ENCODE peak calls at places on chromosomes 12 and 14, in six cellular contexts. One of them, this sample, is unnamed.

GRCh38 chr12:9149372-9149771 is 33.7 kb upstream of the A2M start:
- DNase-seq in GM23338: peak; percentile 74
- DNase-seq in coronary artery: no peak
- DNase-seq in uterus: no peak
- DNase-seq in esophagus squamous epithelium: no peak
- DNase-seq in PC-9: no peak
- DNase-seq in this sample: no peak

GRCh38 chr12:69284131-69284530 is 44.8 kb downstream of the CPSF6 start:
- DNase-seq in esophagus squamous epithelium: no peak
- DNase-seq in coronary artery: no peak
- DNase-seq in PC-9: peak; percentile 62
- DNase-seq in uterus: peak; percentile 62
- DNase-seq in GM23338: peak; percentile 93
- DNase-seq in this sample: no peak

GRCh38 chr14:35337074-35337556 is 44.9 kb downstream of the PSMA6 start:
- DNase-seq in GM23338: no peak
- DNase-seq in esophagus squamous epithelium: no peak
- DNase-seq in PC-9: no peak
- DNase-seq in coronary artery: no peak
- DNase-seq in uterus: no peak
- DNase-seq in this sample: no peak

GRCh38 chr14:95515523-95516517 is 630 bp downstream of the SYNE3 start:
- DNase-seq in coronary artery: peak; percentile 87
- DNase-seq in esophagus squamous epithelium: no peak
- DNase-seq in GM23338: peak; percentile 78
- DNase-seq in PC-9: no peak
- DNase-seq in uterus: no peak
- DNase-seq in this sample: peak; percentile 84

GRCh38 chr14:96198430-96199133 is 6.1 kb upstream of the BDKRB2 start:
- DNase-seq in uterus: no peak
- DNase-seq in coronary artery: no peak
- DNase-seq in esophagus squamous epithelium: no peak
- DNase-seq in GM23338: no peak
- DNase-seq in PC-9: no peak
- DNase-seq in this sample: no peak

GRCh38 chr14:77498984-77499527 is 440 bp upstream of the ISM2 start:
- DNase-seq in coronary artery: no peak
- DNase-seq in GM23338: peak; percentile 62
- DNase-seq in PC-9: no peak
- DNase-seq in esophagus squamous epithelium: no peak
- DNase-seq in uterus: no peak
- DNase-seq in this sample: no peak

GRCh38 chr12:51307655-51308593 is 16.1 kb downstream of the BIN2 start:
- DNase-seq in GM23338: no peak
- DNase-seq in PC-9: peak; percentile 95
- DNase-seq in coronary artery: no peak
- DNase-seq in uterus: no peak
- DNase-seq in esophagus squamous epithelium: no peak
- DNase-seq in this sample: no peak

GRCh38 chr14:90136904-90137303 is 75.1 kb downstream of the KCNK13 start:
- DNase-seq in uterus: no peak
- DNase-seq in coronary artery: no peak
- DNase-seq in esophagus squamous epithelium: no peak
- DNase-seq in GM23338: no peak
- DNase-seq in PC-9: no peak
- DNase-seq in this sample: no peak

GRCh38 chr14:79809849-79810612 is 401.3 kb downstream of the DIO2 start:
- DNase-seq in uterus: no peak
- DNase-seq in coronary artery: no peak
- DNase-seq in PC-9: peak; percentile 38
- DNase-seq in GM23338: peak; percentile 27
- DNase-seq in esophagus squamous epithelium: no peak
- DNase-seq in this sample: no peak

GRCh38 chr14:24172871-24173281 is 996 bp downstream of the REC8 start:
- DNase-seq in uterus: no peak
- DNase-seq in GM23338: no peak
- DNase-seq in PC-9: no peak
- DNase-seq in coronary artery: no peak
- DNase-seq in esophagus squamous epithelium: no peak
- DNase-seq in this sample: no peak

GRCh38 chr12:57112492-57113294 is 1.5 kb upstream of the STAT6 start:
- DNase-seq in PC-9: no peak
- DNase-seq in GM23338: no peak
- DNase-seq in uterus: no peak
- DNase-seq in coronary artery: no peak
- DNase-seq in esophagus squamous epithelium: no peak
- DNase-seq in this sample: no peak
- TF ChIP-seq CTCF in PC-9: peak; percentile 38
- TF ChIP-seq CTCF in GM23338: peak; percentile 98
- TF ChIP-seq CTCF in uterus: no peak
- TF ChIP-seq CTCF in coronary artery: no peak
- TF ChIP-seq CTCF in esophagus squamous epithelium: peak; percentile 69
- TF ChIP-seq CTCF in this sample: peak; percentile 81

GRCh38 chr14:103090481-103091020 is 4.0 kb upstream of the EXOC3L4 start:
- DNase-seq in uterus: no peak
- DNase-seq in esophagus squamous epithelium: no peak
- DNase-seq in coronary artery: no peak
- DNase-seq in GM23338: no peak
- DNase-seq in PC-9: no peak
- DNase-seq in this sample: no peak

GRCh38 chr14:103091041-103091882 is 3.3 kb upstream of the EXOC3L4 start:
- DNase-seq in uterus: no peak
- DNase-seq in GM23338: peak; percentile 70
- DNase-seq in esophagus squamous epithelium: no peak
- DNase-seq in coronary artery: no peak
- DNase-seq in PC-9: peak; percentile 67
- DNase-seq in this sample: no peak

GRCh38 chr14:103093856-103094405 is 594 bp upstream of the EXOC3L4 start:
- DNase-seq in esophagus squamous epithelium: no peak
- DNase-seq in GM23338: no peak
- DNase-seq in uterus: no peak
- DNase-seq in coronary artery: no peak
- DNase-seq in PC-9: no peak
- DNase-seq in this sample: no peak

GRCh38 chr14:103089386-103090335 is 4.9 kb upstream of the EXOC3L4 start:
- DNase-seq in uterus: no peak
- DNase-seq in PC-9: no peak
- DNase-seq in coronary artery: no peak
- DNase-seq in GM23338: no peak
- DNase-seq in esophagus squamous epithelium: no peak
- DNase-seq in this sample: no peak

GRCh38 chr14:103091883-103092222 is 2.7 kb upstream of the EXOC3L4 start:
- DNase-seq in GM23338: no peak
- DNase-seq in coronary artery: no peak
- DNase-seq in uterus: no peak
- DNase-seq in esophagus squamous epithelium: no peak
- DNase-seq in PC-9: no peak
- DNase-seq in this sample: no peak
- H3K4me3 ChIP-seq in GM23338: peak overlapping the region; percentile 58
- H3K4me3 ChIP-seq in coronary artery: peak overlapping the region; percentile 73
- H3K4me3 ChIP-seq in uterus: peak overlapping the region; percentile 36
- H3K4me3 ChIP-seq in esophagus squamous epithelium: peak overlapping the region; percentile 44
- H3K4me3 ChIP-seq in PC-9: peak overlapping the region; percentile 56
- H3K4me3 ChIP-seq in this sample: peak overlapping the region; percentile 27

DNA sequence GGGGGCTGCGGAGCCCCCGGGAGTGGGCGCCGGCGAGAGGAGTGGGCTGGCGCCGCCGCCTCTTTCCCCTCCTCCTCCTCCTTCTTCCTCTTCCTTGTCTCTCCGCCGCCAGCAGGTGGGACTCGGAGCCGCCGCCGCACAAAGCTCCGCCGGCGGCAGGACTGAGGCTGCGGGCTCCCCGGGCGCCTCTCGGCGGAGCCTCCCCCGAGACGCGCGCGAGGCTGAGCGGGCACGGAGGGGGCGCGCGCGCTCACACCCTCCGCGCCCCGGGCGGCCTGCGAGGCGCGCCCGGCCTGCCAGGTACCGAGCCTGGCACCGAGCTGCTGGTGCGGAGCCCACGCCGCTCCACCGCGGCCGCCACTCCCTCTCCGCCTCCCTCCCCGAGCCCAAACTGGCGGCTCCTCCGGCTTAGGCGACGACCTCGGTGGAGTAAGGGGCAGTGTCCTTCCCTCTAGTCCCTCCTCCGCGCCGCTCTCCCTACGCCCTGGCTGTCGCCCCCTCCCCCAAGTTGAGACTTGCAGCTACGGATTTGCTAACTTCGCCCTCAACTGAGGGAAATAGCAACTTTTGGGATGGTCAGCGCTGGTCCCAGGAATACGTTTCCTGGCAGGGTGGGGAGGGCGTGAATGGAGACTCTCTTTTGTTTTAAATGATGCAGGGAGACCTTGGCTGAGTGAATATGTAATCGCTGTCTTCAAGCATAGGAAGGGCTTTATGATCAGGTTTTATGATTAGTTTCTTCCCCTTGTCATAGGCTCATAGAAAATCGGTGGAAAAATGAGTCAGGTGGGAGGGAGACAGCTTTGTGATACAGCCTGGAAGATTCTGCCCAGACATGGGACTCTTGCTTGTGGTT is 199.5 kb upstream of the CAND1 start:
- DNase-seq in PC-9: no peak
- DNase-seq in esophagus squamous epithelium: no peak
- DNase-seq in uterus: no peak
- DNase-seq in coronary artery: no peak
- DNase-seq in GM23338: peak; percentile 87
- DNase-seq in this sample: no peak
- TF ChIP-seq CTCF in PC-9: no peak
- TF ChIP-seq CTCF in esophagus squamous epithelium: no peak
- TF ChIP-seq CTCF in uterus: no peak
- TF ChIP-seq CTCF in coronary artery: no peak
- TF ChIP-seq CTCF in GM23338: no peak
- TF ChIP-seq CTCF in this sample: peak; percentile 3

DNA sequence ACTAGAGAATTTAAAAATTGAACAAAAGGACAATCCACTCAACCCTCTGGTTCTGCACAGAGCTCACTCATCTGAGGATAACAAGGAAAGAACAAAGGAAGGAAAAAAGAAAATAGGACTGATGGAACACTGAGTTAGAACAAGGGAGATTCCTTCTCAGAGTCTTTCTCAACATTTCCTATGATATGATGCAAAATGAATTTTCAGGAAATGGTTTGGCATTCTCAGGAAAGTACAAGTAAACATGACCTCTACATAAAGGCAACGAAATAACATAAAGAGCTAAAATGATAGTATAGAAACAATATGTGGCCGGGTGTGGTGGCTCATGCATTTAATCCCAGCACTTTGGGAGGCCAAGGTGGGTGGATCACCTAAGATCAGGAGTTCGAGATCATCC is 135.8 kb downstream of the ITPR2 start:
- DNase-seq in esophagus squamous epithelium: no peak
- DNase-seq in coronary artery: no peak
- DNase-seq in GM23338: no peak
- DNase-seq in uterus: no peak
- DNase-seq in PC-9: no peak
- DNase-seq in this sample: no peak
- H3K4me3 ChIP-seq in esophagus squamous epithelium: no peak overlapping the region
- H3K4me3 ChIP-seq in coronary artery: no peak overlapping the region
- H3K4me3 ChIP-seq in GM23338: no peak overlapping the region
- H3K4me3 ChIP-seq in uterus: no peak overlapping the region
- H3K4me3 ChIP-seq in PC-9: no peak overlapping the region
- H3K4me3 ChIP-seq in this sample: no peak overlapping the region